ENCODE peak calls at places on chromosomes 7 and 10, in eight cellular contexts. One of them, this sample, is unnamed.

GRCh38 chr10:91220954-91221696 is 662 bp downstream of the PCGF5 start:
- DNase-seq in amniotic stem cell: no peak
- DNase-seq in AG08395: peak
- DNase-seq in endothelial cell: peak
- DNase-seq in H7: peak
- DNase-seq in ascending aorta: no peak
- DNase-seq in iris pigment epithelial cell: peak
- DNase-seq in left kidney: peak
- DNase-seq in this sample: peak

GRCh38 chr7:155918720-155919399 is 106.6 kb upstream of the SHH start:
- DNase-seq in amniotic stem cell: no peak
- DNase-seq in AG08395: no peak
- DNase-seq in endothelial cell: no peak
- DNase-seq in H7: no peak
- DNase-seq in ascending aorta: no peak
- DNase-seq in iris pigment epithelial cell: peak
- DNase-seq in left kidney: peak
- DNase-seq in this sample: no peak

GRCh38 chr7:71649812-71650211 is 517.9 kb downstream of the GALNT17 start:
- DNase-seq in amniotic stem cell: no peak
- DNase-seq in AG08395: no peak
- DNase-seq in endothelial cell: no peak
- DNase-seq in H7: no peak
- DNase-seq in ascending aorta: no peak
- DNase-seq in iris pigment epithelial cell: no peak
- DNase-seq in left kidney: no peak
- DNase-seq in this sample: no peak

GRCh38 chr7:135692055-135692454 is 29.7 kb downstream of the STMP1 start:
- DNase-seq in amniotic stem cell: no peak
- DNase-seq in AG08395: no peak
- DNase-seq in endothelial cell: no peak
- DNase-seq in H7: no peak
- DNase-seq in ascending aorta: no peak
- DNase-seq in iris pigment epithelial cell: peak
- DNase-seq in left kidney: no peak
- DNase-seq in this sample: no peak

GRCh38 chr7:30923774-30924413 is 12.2 kb downstream of the AQP1 start:
- DNase-seq in amniotic stem cell: no peak
- DNase-seq in AG08395: no peak
- DNase-seq in endothelial cell: peak
- DNase-seq in H7: peak
- DNase-seq in ascending aorta: no peak
- DNase-seq in iris pigment epithelial cell: no peak
- DNase-seq in left kidney: no peak
- DNase-seq in this sample: no peak

GRCh38 chr10:88115406-88115805 is 252.0 kb downstream of the PTEN start:
- DNase-seq in amniotic stem cell: no peak
- DNase-seq in AG08395: no peak
- DNase-seq in endothelial cell: no peak
- DNase-seq in H7: no peak
- DNase-seq in ascending aorta: no peak
- DNase-seq in iris pigment epithelial cell: no peak
- DNase-seq in left kidney: no peak
- DNase-seq in this sample: no peak

GRCh38 chr7:42315096-42315495 is 78.1 kb upstream of the GLI3 start:
- DNase-seq in amniotic stem cell: no peak
- DNase-seq in AG08395: no peak
- DNase-seq in endothelial cell: no peak
- DNase-seq in H7: no peak
- DNase-seq in ascending aorta: no peak
- DNase-seq in iris pigment epithelial cell: peak
- DNase-seq in left kidney: peak
- DNase-seq in this sample: no peak

GRCh38 chr10:44650576-44651394 is 260.4 kb upstream of the TMEM72 start:
- DNase-seq in amniotic stem cell: no peak
- DNase-seq in AG08395: peak
- DNase-seq in endothelial cell: no peak
- DNase-seq in H7: no peak
- DNase-seq in ascending aorta: no peak
- DNase-seq in iris pigment epithelial cell: peak
- DNase-seq in left kidney: no peak
- DNase-seq in this sample: no peak

GRCh38 chr10:95469251-95469650 is 91.9 kb downstream of the SORBS1 start:
- DNase-seq in amniotic stem cell: no peak
- DNase-seq in AG08395: no peak
- DNase-seq in endothelial cell: no peak
- DNase-seq in H7: no peak
- DNase-seq in ascending aorta: no peak
- DNase-seq in iris pigment epithelial cell: no peak
- DNase-seq in left kidney: no peak
- DNase-seq in this sample: no peak